ENCODE peak calls at places on chromosome 14, in seven cellular contexts. N is GM23338, I is GM12878, Q is SK-N-SH, T is HCT116, M is K562, H is HepG2. B is an unnamed sample.
A peak's percentile ranks its signal among the peaks of the same experiment; 100 is the strongest.

GRCh38 chr14:88013750-88014349 is 8.9 kb downstream of the GPR65 start:
- DNase-seq in M (peak; percentile 62), T (peak; percentile 12), Q (peak; percentile 53), N (peak; percentile 83), I (no peak), H (peak; percentile 66), B (peak; percentile 63)

GRCh38 chr14:70047598-70048312 is 141.0 kb downstream of the SLC8A3 start:
- DNase-seq in M (no peak), N (no peak), T (no peak), H (peak; percentile 94), Q (no peak), I (no peak), B (peak; percentile 67)

GRCh38 chr14:99649219-99649618 is 4.3 kb downstream of the HHIPL1 start:
- DNase-seq in I (no peak), Q (no peak), H (no peak), T (no peak), N (no peak), M (no peak), B (no peak)

GRCh38 chr14:80653951-80654350 is 287.6 kb downstream of the CEP128 start:
- DNase-seq in T (no peak), I (no peak), N (no peak), H (no peak), Q (no peak), M (no peak), B (no peak)

GRCh38 chr14:99721792-99722516 is 37.9 kb downstream of the CYP46A1 start:
- DNase-seq in T (no peak), N (no peak), Q (no peak), I (no peak), M (no peak), H (no peak), B (no peak)

GRCh38 chr14:51094282-51094821 is 553 bp downstream of the TRIM9 start:
- DNase-seq in I (no peak), Q (peak; percentile 53), M (no peak), N (peak; percentile 60), H (no peak), T (no peak), B (peak; percentile 46)

GRCh38 chr14:88983755-88984154 is 159.3 kb downstream of the TTC8 start:
- DNase-seq in Q (no peak), M (no peak), I (no peak), H (no peak), N (no peak), T (no peak), B (peak; percentile 57)

GRCh38 chr14:64210211-64210610 is 84.0 kb downstream of the ESR2 start:
- DNase-seq in H (no peak), I (no peak), T (no peak), M (no peak), Q (no peak), N (no peak), B (no peak)

GRCh38 chr14:68856572-68856971 is 63.7 kb upstream of the ZFP36L1 start:
- DNase-seq in M (no peak), N (no peak), H (no peak), I (no peak), Q (no peak), T (no peak), B (no peak)

GRCh38 chr14:88765130-88765529 is 27.6 kb downstream of the EML5 start:
- DNase-seq in T (no peak), Q (no peak), I (no peak), M (no peak), N (no peak), H (no peak), B (peak; percentile 9)

GRCh38 chr14:75579882-75580281 is 1.5 kb downstream of the FLVCR2 start:
- DNase-seq in M (no peak), I (no peak), Q (no peak), T (no peak), N (no peak), H (no peak), B (no peak)

GRCh38 chr14:73007835-73008234 is 19.1 kb downstream of the ZFYVE1 start:
- DNase-seq in T (no peak), M (no peak), I (no peak), Q (no peak), N (no peak), H (peak; percentile 15), B (no peak)

GRCh38 chr14:77314043-77314442 is 6.6 kb downstream of the POMT2 start:
- DNase-seq in I (no peak), M (no peak), Q (no peak), N (peak; percentile 85), H (no peak), T (no peak), B (no peak)

GRCh38 chr14:20680843-20681347 is 3.5 kb upstream of the RNASE4 start:
- DNase-seq in T (no peak), M (peak; percentile 17), Q (no peak), N (no peak), I (no peak), H (no peak), B (no peak)

GRCh38 chr14:67539116-67539515 is 6.0 kb downstream of the PLEKHH1 start:
- DNase-seq in N (peak; percentile 46), H (no peak), T (no peak), I (no peak), Q (no peak), M (no peak), B (no peak)
- TF ChIP-seq REST in N (no peak), H (no peak), T (no peak), I (no peak), Q (no peak), M (no peak), B (no peak)

GRCh38 chr14:29316936-29317335 is 550.3 kb downstream of the FOXG1 start:
- DNase-seq in I (no peak), T (no peak), H (no peak), M (no peak), Q (no peak), N (no peak), B (no peak)

GRCh38 chr14:29317423-29317822 is 550.8 kb downstream of the FOXG1 start:
- DNase-seq in I (no peak), M (no peak), N (no peak), H (no peak), T (no peak), Q (no peak), B (no peak)

GRCh38 chr14:29321646-29322045 is 555.1 kb downstream of the FOXG1 start:
- DNase-seq in H (no peak), T (no peak), M (no peak), N (no peak), Q (no peak), I (no peak), B (no peak)

DNA sequence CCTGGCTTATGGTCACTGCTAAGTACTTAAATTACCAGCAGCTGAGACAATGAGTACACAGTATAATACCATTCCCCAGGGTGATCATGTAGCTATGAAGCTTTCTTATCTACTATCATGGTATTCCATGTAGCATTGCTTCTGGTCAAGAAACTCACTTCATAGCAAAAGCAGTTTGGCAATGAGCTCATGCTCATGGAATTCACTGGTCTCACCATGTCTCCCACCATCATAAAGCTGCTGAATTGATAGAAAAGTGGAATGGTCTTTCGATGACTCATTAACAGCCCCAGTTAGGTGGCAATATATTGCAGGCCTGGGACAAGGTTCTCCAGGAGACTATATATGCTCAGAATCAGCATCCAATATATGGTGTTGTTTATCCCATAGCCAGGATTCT is 553.7 kb downstream of the FOXG1 start:
- DNase-seq in T (no peak), I (no peak), Q (no peak), H (no peak), M (no peak), N (no peak), B (no peak)
- TF ChIP-seq REST in T (no peak), I (no peak), Q (no peak), H (no peak), M (no peak), N (no peak), B (no peak)

DNA sequence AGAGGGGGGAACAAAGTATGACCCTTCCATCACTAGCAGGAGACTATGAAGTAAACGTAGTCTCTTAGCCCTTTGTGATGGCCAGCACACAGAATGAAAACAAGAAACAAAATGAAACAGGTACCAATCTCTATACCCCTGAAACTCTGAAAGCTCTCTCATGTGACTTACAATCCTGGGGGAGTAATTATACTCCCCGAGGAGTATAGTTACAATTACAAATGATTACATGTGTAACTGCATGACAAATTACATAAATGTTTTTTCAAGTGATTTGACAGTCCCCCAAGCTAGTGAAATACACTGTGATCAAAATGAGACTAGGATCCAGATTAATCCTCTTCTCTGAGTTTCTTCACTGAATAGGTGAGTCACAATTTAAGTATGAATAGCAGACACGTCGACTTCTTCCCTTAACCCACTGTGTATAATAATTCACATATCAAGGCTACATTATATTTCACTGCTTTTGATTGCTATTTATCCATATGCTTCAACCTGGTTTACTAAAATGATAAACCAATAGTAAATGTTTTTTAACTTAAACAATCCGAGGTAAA is 74.0 kb downstream of the SPTSSA start:
- DNase-seq in N (no peak), H (no peak), T (no peak), M (no peak), Q (no peak), I (no peak), B (no peak)
- TF ChIP-seq REST in N (no peak), H (no peak), T (no peak), M (no peak), Q (no peak), I (no peak), B (no peak)

GRCh38 chr14:96597680-96598079 is 95.5 kb downstream of the PAPOLA start:
- DNase-seq in N (no peak), T (no peak), H (no peak), I (no peak), Q (no peak), M (no peak), B (no peak)
- TF ChIP-seq REST in N (no peak), T (no peak), H (no peak), I (no peak), Q (no peak), M (no peak), B (no peak)

DNA sequence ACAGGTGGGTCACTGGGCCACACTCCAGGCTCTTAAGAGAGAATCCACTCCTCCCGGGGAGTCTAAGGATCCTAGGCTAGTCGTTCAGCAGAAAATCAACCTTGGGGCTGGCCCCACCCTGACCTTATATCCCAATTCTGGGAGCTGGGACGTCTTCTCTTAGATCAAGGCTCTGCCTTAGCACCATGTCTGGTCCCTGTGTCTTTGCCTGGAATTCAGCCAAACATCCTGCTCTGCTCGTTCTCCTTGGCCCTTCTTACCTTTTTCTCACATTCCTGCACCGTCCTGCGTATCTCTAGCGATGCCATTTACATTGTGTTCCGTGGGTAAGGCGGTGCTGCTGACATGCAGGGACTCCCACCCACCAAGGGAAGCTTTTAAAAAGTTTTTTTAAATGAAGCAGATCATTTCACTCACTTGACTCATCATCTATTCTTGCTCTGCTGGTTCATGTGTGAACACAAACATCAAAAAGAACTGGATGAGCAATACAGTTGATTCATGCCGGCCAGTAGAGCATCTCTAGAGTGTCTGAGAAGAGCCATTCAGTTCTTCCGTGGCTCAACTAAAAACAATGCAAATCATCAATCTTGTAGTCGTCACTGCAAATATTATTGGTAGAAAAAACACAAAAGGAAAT is 50.2 kb downstream of the KCNK13 start:
- DNase-seq in T (peak; percentile 51), I (no peak), M (no peak), Q (no peak), H (peak; percentile 12), N (no peak), B (peak; percentile 31)
- TF ChIP-seq REST in T (no peak), I (no peak), M (no peak), Q (no peak), H (no peak), N (no peak), B (no peak)

GRCh38 chr14:36241183-36241582 is 64.7 kb upstream of the PTCSC3 start:
- DNase-seq in N (no peak), I (no peak), T (no peak), M (no peak), Q (no peak), H (no peak), B (no peak)
- TF ChIP-seq REST in N (no peak), I (no peak), T (no peak), M (no peak), Q (no peak), H (no peak), B (no peak)

B was measured in A549.